ENCODE peak calls at places on chromosomes 12 and 14, in eight cellular contexts. C is astrocyte, H is AG04450, P is tibial nerve, J is heart left ventricle, W is cardiac muscle cell, G is body of pancreas, L is keratinocyte. S is an unnamed sample. For H3K27me3, the result is how much of the 10 kb centered on the place peaks cover.

GRCh38 chr14:74018704-74019407 is at the start of the genes BBOF1 and ENTPD5:
- DNase-seq in C (peak), H (peak), P (peak), J (peak), W (peak), G (peak), L (peak), S (peak)

GRCh38 chr12:77163068-77163810 is 97.9 kb upstream of the E2F7 start:
- DNase-seq in C (no peak), H (no peak), P (no peak), J (no peak), W (no peak), G (no peak), L (no peak), S (no peak)

GRCh38 chr12:128326419-128326818 is 59.4 kb downstream of the TMEM132C start:
- DNase-seq in C (no peak), H (no peak), P (no peak), J (no peak), W (no peak), G (no peak), L (no peak), S (no peak)

GRCh38 chr12:122130150-122130549 is 43.9 kb downstream of the IL31 start:
- DNase-seq in C (peak), H (no peak), P (no peak), J (no peak), W (no peak), G (no peak), L (no peak), S (no peak)

GRCh38 chr14:100587763-100588411 is 670 bp upstream of the BEGAIN start:
- DNase-seq in C (no peak), H (no peak), P (no peak), J (peak), W (peak), G (no peak), L (no peak), S (peak)

GRCh38 chr14:75013290-75013689 is 10.6 kb downstream of the EIF2B2 start:
- DNase-seq in C (no peak), H (no peak), P (no peak), J (peak), W (no peak), G (peak), L (no peak), S (no peak)

GRCh38 chr14:90426663-90427062 is 29.8 kb downstream of the CALM1 start:
- DNase-seq in C (no peak), H (no peak), P (no peak), J (peak), W (peak), G (no peak), L (no peak), S (no peak)

GRCh38 chr14:55373784-55374725 is 37.6 kb downstream of the ATG14 start:
- DNase-seq in C (peak), H (no peak), P (no peak), J (no peak), W (peak), G (no peak), L (no peak), S (no peak)

GRCh38 chr14:89504602-89505320 is 87.7 kb upstream of the FOXN3 start:
- DNase-seq in C (peak), H (no peak), P (no peak), J (no peak), W (peak), G (peak), L (peak), S (no peak)

GRCh38 chr12:74285773-74286172 is 251.9 kb upstream of the ATXN7L3B start:
- DNase-seq in C (no peak), H (no peak), P (no peak), J (no peak), W (no peak), G (no peak), L (peak), S (no peak)

GRCh38 chr14:91464615-91465205 is 45.4 kb downstream of the PPP4R3A start:
- DNase-seq in C (no peak), H (no peak), P (no peak), J (no peak), W (no peak), G (no peak), L (no peak), S (no peak)

GRCh38 chr14:99522457-99522891 is 41.3 kb downstream of the CCNK start:
- DNase-seq in C (peak), H (peak), P (no peak), J (peak), W (peak), G (no peak), L (no peak), S (no peak)

GRCh38 chr14:89775161-89775560 is 179.4 kb downstream of the EFCAB11 start:
- DNase-seq in C (no peak), H (no peak), P (no peak), J (no peak), W (no peak), G (no peak), L (no peak), S (no peak)

GRCh38 chr12:34396861-34397590 is 374.7 kb downstream of the ALG10 start:
- DNase-seq in C (no peak), H (no peak), P (peak), J (peak), W (no peak), G (peak), L (no peak), S (peak)

GRCh38 chr14:97924922-97925613 is 1127.9 kb downstream of the VRK1 start:
- DNase-seq in C (no peak), H (no peak), P (no peak), J (no peak), W (no peak), G (no peak), L (no peak), S (no peak)

GRCh38 chr14:28577187-28577586 is 189.4 kb upstream of the FOXG1 start:
- DNase-seq in C (no peak), H (no peak), P (no peak), J (no peak), W (peak), G (no peak), L (no peak), S (no peak)

GRCh38 chr12:122871851-122872785 is 23.8 kb downstream of the VPS37B start:
- DNase-seq in C (peak), H (no peak), P (no peak), J (peak), W (peak), G (peak), L (no peak), S (peak)

GRCh38 chr12:49985981-49986380 is 13.2 kb downstream of the AQP6 start:
- DNase-seq in C (peak), H (no peak), P (no peak), J (no peak), W (no peak), G (no peak), L (no peak), S (no peak)

GRCh38 chr14:96011609-96012008 is 27.6 kb upstream of the C14orf132 start:
- DNase-seq in C (no peak), H (no peak), P (no peak), J (no peak), W (no peak), G (no peak), L (no peak), S (no peak)

GRCh38 chr12:7102582-7102981 is 6.4 kb downstream of the C1RL start:
- DNase-seq in C (no peak), H (no peak), P (no peak), J (no peak), W (no peak), G (no peak), L (no peak), S (no peak)

GRCh38 chr12:39581592-39581991 is 38.0 kb downstream of the ABCD2 start:
- DNase-seq in C (no peak), H (no peak), P (no peak), J (no peak), W (peak), G (no peak), L (no peak), S (no peak)

GRCh38 chr12:65561798-65562382 is 262.4 kb upstream of the HMGA2 start:
- DNase-seq in C (peak), H (peak), P (no peak), J (no peak), W (peak), G (no peak), L (no peak), S (no peak)

GRCh38 chr14:56590535-56590951 is 10.9 kb downstream of the TMEM260 start:
- DNase-seq in C (peak), H (no peak), P (no peak), J (peak), W (peak), G (no peak), L (no peak), S (no peak)

GRCh38 chr14:92037989-92038388 is 1.9 kb downstream of the TRIP11 start:
- DNase-seq in C (no peak), H (no peak), P (no peak), J (no peak), W (no peak), G (no peak), L (no peak), S (no peak)

GRCh38 chr14:34258318-34258717 is 203.7 kb downstream of the SPTSSA start:
- DNase-seq in C (peak), H (no peak), P (no peak), J (no peak), W (peak), G (peak), L (no peak), S (no peak)

GRCh38 chr12:2623472-2623871 is 171.3 kb upstream of the FKBP4 start:
- DNase-seq in C (no peak), H (no peak), P (no peak), J (no peak), W (no peak), G (no peak), L (no peak), S (no peak)

GRCh38 chr12:2622460-2622859 is 172.3 kb upstream of the FKBP4 start:
- DNase-seq in C (no peak), H (no peak), P (no peak), J (peak), W (no peak), G (no peak), L (no peak), S (no peak)

GRCh38 chr12:2625267-2625666 is 169.5 kb upstream of the FKBP4 start:
- DNase-seq in C (no peak), H (no peak), P (no peak), J (no peak), W (no peak), G (no peak), L (no peak), S (no peak)

GRCh38 chr12:2627343-2628191 is 167.2 kb upstream of the FKBP4 start:
- DNase-seq in C (no peak), H (no peak), P (no peak), J (no peak), W (no peak), G (no peak), L (no peak), S (no peak)

GRCh38 chr12:2624543-2625266 is 170.1 kb upstream of the FKBP4 start:
- DNase-seq in C (peak), H (no peak), P (no peak), J (no peak), W (peak), G (no peak), L (peak), S (no peak)
- TF ChIP-seq CTCF in C (peak), H (peak), P (no peak), J (no peak), W (peak), G (no peak), L (peak), S (no peak)

GRCh38 chr12:32305163-32305562 is 94.2 kb upstream of the FGD4 start:
- DNase-seq in C (no peak), H (no peak), P (no peak), J (no peak), W (peak), G (no peak), L (no peak), S (no peak)

GRCh38 chr12:32312049-32312670 is 87.2 kb upstream of the FGD4 start:
- DNase-seq in C (peak), H (peak), P (no peak), J (no peak), W (peak), G (peak), L (no peak), S (no peak)

GRCh38 chr12:32307352-32307751 is 92.0 kb upstream of the FGD4 start:
- DNase-seq in C (no peak), H (no peak), P (no peak), J (no peak), W (no peak), G (no peak), L (no peak), S (no peak)

GRCh38 chr12:32309811-32310755 is 89.3 kb upstream of the FGD4 start:
- DNase-seq in C (no peak), H (no peak), P (no peak), J (no peak), W (peak), G (no peak), L (no peak), S (no peak)
- H3K27ac ChIP-seq in C (no peak), H (no peak), P (no peak), J (no peak), W (peak), G (no peak), L (no peak), S (no peak)

DNA sequence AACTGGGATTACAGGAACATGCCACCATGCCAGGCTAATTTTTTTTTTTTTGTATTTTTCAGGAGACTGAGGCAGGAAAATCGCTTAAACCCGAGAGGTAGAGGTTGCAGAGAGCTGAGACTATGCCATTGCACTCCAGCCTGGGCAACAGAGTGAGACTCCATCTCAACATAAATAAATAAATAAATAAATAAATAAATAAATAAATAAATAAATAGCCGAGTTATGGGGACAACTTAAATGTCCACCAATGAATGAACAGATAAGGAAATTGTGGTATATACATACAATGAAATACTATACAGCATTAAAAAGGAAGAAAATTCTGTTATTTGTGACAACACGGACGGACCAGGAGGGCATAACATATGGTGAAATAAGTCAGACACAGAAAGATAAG is 325.7 kb downstream of the NELL2 start:
- DNase-seq in C (no peak), H (no peak), P (no peak), J (no peak), W (no peak), G (no peak), L (no peak), S (no peak)
- H3K27me3 ChIP-seq in C (under half), H (under half), P (under half), J (under half), W (under half), G (under half), L (under half), S (under half)

GRCh38 chr14:35441160-35441559 is 36.6 kb upstream of the NFKBIA start:
- DNase-seq in C (no peak), H (no peak), P (no peak), J (no peak), W (no peak), G (no peak), L (no peak), S (no peak)

GRCh38 chr14:35435177-35435576 is 30.6 kb upstream of the NFKBIA start:
- DNase-seq in C (no peak), H (no peak), P (no peak), J (no peak), W (no peak), G (no peak), L (no peak), S (no peak)

GRCh38 chr14:35444104-35444503 is 39.6 kb upstream of the NFKBIA start:
- DNase-seq in C (no peak), H (no peak), P (no peak), J (no peak), W (no peak), G (no peak), L (no peak), S (no peak)

DNA sequence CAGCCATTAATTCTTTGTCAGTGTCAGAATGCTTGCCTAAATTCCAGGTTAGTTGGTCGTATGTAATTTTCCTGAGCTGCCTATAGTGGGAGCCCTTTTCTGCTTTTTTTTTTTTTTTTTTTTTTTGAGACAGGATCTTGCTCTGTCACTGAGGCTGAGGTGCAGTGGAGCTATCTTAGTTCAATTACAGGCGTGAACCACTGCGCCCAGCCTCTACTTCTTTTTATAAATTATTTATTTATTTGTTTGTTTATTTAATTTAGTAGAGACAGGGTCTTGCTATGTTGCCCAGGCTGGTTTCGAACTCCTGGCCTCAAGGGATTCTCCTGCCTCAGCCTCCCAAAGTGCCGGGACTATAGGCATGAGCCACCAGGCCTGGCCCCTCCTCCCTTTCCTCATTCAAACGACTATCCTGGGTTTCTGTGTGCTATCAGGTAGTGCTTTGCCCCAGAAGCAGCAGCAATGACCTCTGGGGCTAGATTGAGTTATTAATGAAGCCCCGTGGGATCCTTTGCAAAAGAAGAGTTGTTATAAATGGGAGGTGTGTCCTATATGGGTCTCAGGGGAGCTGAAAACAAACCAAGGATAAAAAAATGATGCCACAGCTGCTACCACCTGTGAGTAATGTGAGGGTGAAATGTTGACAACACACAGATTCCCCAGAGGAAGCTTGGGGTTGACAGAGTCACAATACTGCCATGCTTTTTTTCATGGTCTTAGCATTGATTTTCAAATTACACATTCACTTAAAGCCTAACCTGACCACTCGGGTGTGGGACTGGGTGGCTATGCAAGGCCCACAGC is 34.6 kb upstream of the NFKBIA start:
- DNase-seq in C (no peak), H (no peak), P (no peak), J (no peak), W (peak), G (no peak), L (no peak), S (no peak)
- TF ChIP-seq CTCF in C (peak), H (peak), P (no peak), J (peak), W (peak), G (no peak), L (peak), S (no peak)

GRCh38 chr12:48786591-48787544 is 2.0 kb downstream of the ADCY6 start:
- DNase-seq in C (no peak), H (no peak), P (no peak), J (peak), W (peak), G (no peak), L (no peak), S (no peak)

GRCh38 chr12:48787791-48788521 is 933 bp downstream of the ADCY6 start:
- DNase-seq in C (no peak), H (no peak), P (no peak), J (peak), W (no peak), G (no peak), L (no peak), S (no peak)

GRCh38 chr12:48788522-48788851 is 402 bp downstream of the ADCY6 start:
- DNase-seq in C (no peak), H (no peak), P (no peak), J (no peak), W (no peak), G (no peak), L (no peak), S (no peak)

GRCh38 chr12:48789858-48790326 is 1.0 kb upstream of the ADCY6 start:
- DNase-seq in C (no peak), H (no peak), P (no peak), J (no peak), W (no peak), G (no peak), L (no peak), S (no peak)

GRCh38 chr12:48788852-48789775 is at the start of gene ADCY6:
- DNase-seq in C (peak), H (no peak), P (peak), J (peak), W (peak), G (peak), L (no peak), S (peak)
- H3K27ac ChIP-seq in C (peak), H (no peak), P (peak), J (peak), W (peak), G (peak), L (peak), S (no peak)

S was measured in dorsolateral prefrontal cortex.